ENCODE peak calls at places on chromosomes 5 and 9, in nine cellular contexts. A is brain microvascular endothelial cell, I is heart right ventricle, K is cardiac muscle cell, Z is left ventricle myocardium inferior, T is endothelial cell of umbilical vein, W is HFFc6, S is HepG2, E is prostate gland. C is an unnamed sample.

GRCh38 chr9:81145331-81145963 is 543.9 kb downstream of the TLE1 start:
- DNase-seq in A (peak; percentile 38), I (no peak), K (no peak), Z (no peak), T (no peak), W (no peak), S (no peak), E (no peak), C (no peak)

GRCh38 chr9:105046907-105047651 is 119.1 kb upstream of the ABCA1 start:
- DNase-seq in A (no peak), I (no peak), K (no peak), Z (no peak), T (no peak), W (no peak), S (no peak), E (no peak), C (no peak)

GRCh38 chr5:36610629-36611028 is 4.2 kb downstream of the SLC1A3 start:
- DNase-seq in A (no peak), I (no peak), K (no peak), Z (no peak), T (no peak), W (no peak), S (no peak), E (no peak), C (no peak)

GRCh38 chr9:117763314-117763713 is 59.1 kb downstream of the TLR4 start:
- DNase-seq in A (peak; percentile 69), I (no peak), K (peak; percentile 45), Z (no peak), T (peak; percentile 60), W (peak; percentile 46), S (no peak), E (no peak), C (no peak)

GRCh38 chr5:180563994-180564393 is 27.3 kb downstream of the SCGB3A1 start:
- DNase-seq in A (no peak), I (no peak), K (no peak), Z (no peak), T (no peak), W (no peak), S (no peak), E (no peak), C (no peak)

GRCh38 chr5:131171276-131171815 is 602 bp downstream of the LYRM7 start:
- DNase-seq in A (no peak), I (no peak), K (no peak), Z (no peak), T (no peak), W (no peak), S (peak; percentile 27), E (no peak), C (no peak)

GRCh38 chr9:133592731-133593409 is 16.3 kb downstream of the FAM163B start:
- DNase-seq in A (no peak), I (no peak), K (peak; percentile 27), Z (no peak), T (no peak), W (no peak), S (no peak), E (no peak), C (no peak)

GRCh38 chr9:73683862-73684591 is 532.4 kb downstream of the ANXA1 start:
- DNase-seq in A (peak; percentile 5), I (no peak), K (peak; percentile 69), Z (no peak), T (peak; percentile 16), W (peak; percentile 19), S (peak; percentile 55), E (peak; percentile 7), C (no peak)

GRCh38 chr9:37102476-37102875 is 17.9 kb upstream of the ZCCHC7 start:
- DNase-seq in A (no peak), I (no peak), K (no peak), Z (no peak), T (no peak), W (no peak), S (no peak), E (peak; percentile 32), C (no peak)

GRCh38 chr9:114071197-114071795 is 6.8 kb downstream of the AMBP start:
- DNase-seq in A (no peak), I (no peak), K (no peak), Z (no peak), T (no peak), W (no peak), S (no peak), E (peak; percentile 33), C (no peak)

GRCh38 chr5:54769072-54769471 is 216.3 kb downstream of the ESM1 start:
- DNase-seq in A (no peak), I (no peak), K (no peak), Z (no peak), T (no peak), W (no peak), S (no peak), E (no peak), C (no peak)

GRCh38 chr9:73745598-73745997 is 593.9 kb downstream of the ANXA1 start:
- DNase-seq in A (no peak), I (no peak), K (no peak), Z (no peak), T (no peak), W (no peak), S (no peak), E (no peak), C (no peak)

GRCh38 chr5:171965740-171966139 is 40.7 kb downstream of the FBXW11 start:
- DNase-seq in A (no peak), I (no peak), K (no peak), Z (no peak), T (peak; percentile 19), W (no peak), S (no peak), E (no peak), C (no peak)

GRCh38 chr5:72290356-72291133 is 29.5 kb downstream of the MRPS27 start:
- DNase-seq in A (peak; percentile 24), I (no peak), K (no peak), Z (no peak), T (no peak), W (no peak), S (no peak), E (no peak), C (no peak)

GRCh38 chr9:2466703-2467102 is 154.9 kb upstream of the VLDLR start:
- DNase-seq in A (no peak), I (no peak), K (no peak), Z (no peak), T (no peak), W (no peak), S (no peak), E (no peak), C (no peak)

DNA sequence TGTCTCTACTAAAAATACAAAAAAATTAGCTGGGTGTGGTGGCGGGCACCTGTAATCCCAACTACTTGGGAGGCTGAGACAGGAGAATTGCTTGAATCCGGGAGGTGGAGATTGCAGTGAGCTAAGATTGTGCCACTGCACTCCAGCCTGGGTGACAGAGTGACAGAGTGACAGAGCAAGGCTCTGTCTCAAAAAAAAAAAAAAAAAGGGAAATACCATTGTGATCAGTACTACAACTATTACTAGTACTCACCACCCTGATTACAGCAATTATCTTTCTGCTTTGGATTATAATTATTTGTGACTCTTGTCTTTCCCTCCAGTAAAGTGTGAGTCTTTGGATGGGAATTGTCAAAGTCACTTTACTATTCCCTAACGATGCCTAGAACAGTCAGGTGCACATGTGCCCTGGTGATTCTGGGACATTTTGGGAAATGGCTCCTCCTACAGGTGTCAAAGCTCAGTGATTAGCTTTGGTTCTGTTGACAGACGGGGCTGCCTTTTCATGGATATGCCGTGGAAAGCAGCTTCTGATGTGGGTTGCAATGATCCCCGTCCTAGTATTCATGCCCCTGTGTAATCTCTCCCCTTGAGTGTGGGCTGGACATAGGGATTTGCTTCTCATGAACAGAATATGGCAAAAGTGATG is 31.8 kb upstream of the FRRS1L start:
- DNase-seq in A (no peak), I (no peak), K (no peak), Z (no peak), T (no peak), W (no peak), S (no peak), E (no peak), C (no peak)
- TF ChIP-seq CTCF in A (peak; percentile 32), I (peak; percentile 9), K (no peak), Z (no peak), T (peak; percentile 3), W (peak; percentile 26), S (peak; percentile 62), E (no peak), C (no peak)

DNA sequence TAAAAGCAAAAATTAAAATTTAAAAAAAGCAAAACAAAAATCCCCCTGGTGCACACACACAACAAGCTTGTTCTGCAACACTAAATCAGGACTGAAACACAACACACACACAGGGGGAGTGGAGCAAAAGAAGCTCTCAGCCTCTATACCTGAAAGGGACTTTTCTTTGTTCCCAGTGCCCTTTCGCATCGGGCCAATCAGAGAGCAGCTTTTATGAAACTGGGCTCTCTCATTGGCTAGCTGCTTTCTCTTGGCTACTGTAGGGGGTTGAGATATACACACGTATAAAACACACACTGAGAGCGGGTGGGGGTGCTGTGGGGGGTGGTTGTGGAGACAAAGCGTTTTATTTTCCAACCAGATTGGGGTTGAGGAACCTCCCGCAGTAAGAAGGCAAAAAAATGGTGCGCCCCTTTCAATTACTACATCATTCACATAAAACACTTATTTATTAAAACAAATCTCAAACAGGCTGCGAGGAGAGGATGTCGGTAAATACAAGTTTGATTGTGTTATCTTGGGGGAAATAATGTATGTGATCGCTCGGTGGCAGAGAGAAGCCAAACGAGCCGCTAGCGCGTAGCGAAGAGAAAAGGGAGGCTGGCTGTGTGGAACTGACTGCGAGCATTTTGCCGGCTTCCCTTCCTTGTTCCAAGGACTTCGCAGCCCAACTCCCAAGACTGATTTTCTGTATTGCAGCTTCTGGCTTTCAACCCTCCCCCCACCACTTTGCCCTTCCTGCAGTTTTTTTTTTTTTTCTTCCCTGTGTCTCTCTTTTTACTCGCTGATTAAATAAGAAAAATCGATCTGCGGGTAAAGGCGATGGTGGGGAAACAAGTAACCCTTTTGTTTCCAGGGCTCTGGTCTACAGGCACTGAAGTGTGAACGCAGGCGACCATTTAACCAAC is 2.5 kb upstream of the ZNF608 start:
- DNase-seq in A (peak; percentile 93), I (peak; percentile 84), K (peak; percentile 95), Z (peak; percentile 46), T (peak; percentile 97), W (no peak), S (peak; percentile 81), E (peak; percentile 93), C (peak; percentile 37)
- TF ChIP-seq CTCF in A (no peak), I (no peak), K (no peak), Z (no peak), T (no peak), W (no peak), S (no peak), E (no peak), C (no peak)

GRCh38 chr9:88583901-88584596 is 49.1 kb downstream of the NXNL2 start:
- DNase-seq in A (peak; percentile 7), I (no peak), K (peak; percentile 45), Z (no peak), T (peak; percentile 56), W (peak; percentile 93), S (no peak), E (no peak), C (no peak)
- TF ChIP-seq CTCF in A (no peak), I (no peak), K (no peak), Z (no peak), T (no peak), W (peak; percentile 48), S (no peak), E (no peak), C (no peak)

DNA sequence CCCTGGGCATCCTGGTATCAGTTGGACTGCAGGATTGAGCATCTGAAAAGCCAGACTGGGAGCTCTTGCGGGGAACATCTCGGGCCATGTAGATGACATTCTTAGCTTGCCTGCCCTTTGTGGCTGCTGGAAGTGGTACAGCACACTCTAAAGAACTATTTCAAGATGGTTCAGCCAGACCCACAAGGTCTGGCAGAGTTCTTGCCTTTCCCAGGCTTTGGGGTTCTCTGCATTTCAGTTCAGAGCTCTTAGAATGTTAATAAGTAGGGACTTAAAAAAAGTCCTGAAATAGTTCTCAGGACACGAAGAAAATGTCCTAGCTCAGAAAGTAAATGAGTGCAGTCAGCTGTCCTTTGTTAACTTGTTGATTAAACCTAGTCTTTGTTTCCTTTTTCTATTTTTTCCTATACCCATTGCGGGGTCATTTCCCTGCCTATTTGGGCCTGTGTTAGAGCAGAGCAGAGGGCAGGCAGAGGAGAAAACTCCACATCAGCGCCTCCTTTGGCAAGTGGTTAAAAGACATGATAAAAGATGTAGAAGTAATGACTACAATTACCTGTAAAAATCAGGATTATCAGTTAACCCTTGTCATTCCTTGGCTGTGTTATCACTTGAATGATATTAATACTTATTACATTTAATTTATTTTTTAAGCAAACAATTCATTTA is 291.5 kb downstream of the ZSWIM6 start:
- DNase-seq in A (peak; percentile 9), I (no peak), K (no peak), Z (no peak), T (peak; percentile 21), W (no peak), S (peak; percentile 5), E (no peak), C (no peak)
- TF ChIP-seq CTCF in A (peak; percentile 57), I (no peak), K (peak; percentile 25), Z (peak; percentile 36), T (peak; percentile 12), W (peak; percentile 49), S (no peak), E (no peak), C (no peak)

C was measured in activated B cell treated with CpG ODN at 0.5 μM for 24 hours.